ENCODE peak calls at places on chromosome 22, in ten cellular contexts. One of them, this sample, is unnamed.

GRCh38 chr22:36872866-36873498 is 12.2 kb downstream of the NCF4 start:
- DNase-seq in nephron progenitor cell: no peak
- DNase-seq in natural killer cell treated with Interleukin-12 subunit alpha and Interleukin-12 subunit beta and Interleukin-15 and Interleukin-18, amount 100 ng/mL, for 72 hours: no peak
- DNase-seq in H4: no peak
- DNase-seq in anterior cingulate cortex: no peak
- DNase-seq in activated T-helper 1 cell treated with Interleukin-2 at 50 U/mL for 16 hours: no peak
- DNase-seq in HTR-8/SVneo: no peak
- DNase-seq in tibial nerve: no peak
- DNase-seq in stimulated activated CD4-positive, alpha-beta T cell treated with anti-CD3 and anti-CD28 coated beads, Interleukin-12 subunit alpha, Interleukin-12 subunit beta, amount 100 ng/mL, for 48 hours: no peak
- DNase-seq in cardiac fibroblast: no peak
- DNase-seq in this sample: no peak

GRCh38 chr22:33867118-33867863 is 53.0 kb downstream of the LARGE1 start:
- DNase-seq in nephron progenitor cell: no peak
- DNase-seq in natural killer cell treated with Interleukin-12 subunit alpha and Interleukin-12 subunit beta and Interleukin-15 and Interleukin-18, amount 100 ng/mL, for 72 hours: no peak
- DNase-seq in H4: no peak
- DNase-seq in anterior cingulate cortex: no peak
- DNase-seq in activated T-helper 1 cell treated with Interleukin-2 at 50 U/mL for 16 hours: no peak
- DNase-seq in HTR-8/SVneo: no peak
- DNase-seq in tibial nerve: no peak
- DNase-seq in stimulated activated CD4-positive, alpha-beta T cell treated with anti-CD3 and anti-CD28 coated beads, Interleukin-12 subunit alpha, Interleukin-12 subunit beta, amount 100 ng/mL, for 48 hours: no peak
- DNase-seq in cardiac fibroblast: peak
- DNase-seq in this sample: no peak

GRCh38 chr22:42928969-42929837 is 72.1 kb upstream of the ARFGAP3 start:
- DNase-seq in nephron progenitor cell: no peak
- DNase-seq in natural killer cell treated with Interleukin-12 subunit alpha and Interleukin-12 subunit beta and Interleukin-15 and Interleukin-18, amount 100 ng/mL, for 72 hours: no peak
- DNase-seq in H4: no peak
- DNase-seq in anterior cingulate cortex: no peak
- DNase-seq in activated T-helper 1 cell treated with Interleukin-2 at 50 U/mL for 16 hours: no peak
- DNase-seq in HTR-8/SVneo: no peak
- DNase-seq in tibial nerve: peak
- DNase-seq in stimulated activated CD4-positive, alpha-beta T cell treated with anti-CD3 and anti-CD28 coated beads, Interleukin-12 subunit alpha, Interleukin-12 subunit beta, amount 100 ng/mL, for 48 hours: no peak
- DNase-seq in cardiac fibroblast: peak
- DNase-seq in this sample: no peak

GRCh38 chr22:31692186-31692886 is 30.3 kb upstream of the PISD start:
- DNase-seq in nephron progenitor cell: no peak
- DNase-seq in natural killer cell treated with Interleukin-12 subunit alpha and Interleukin-12 subunit beta and Interleukin-15 and Interleukin-18, amount 100 ng/mL, for 72 hours: peak
- DNase-seq in H4: no peak
- DNase-seq in anterior cingulate cortex: no peak
- DNase-seq in activated T-helper 1 cell treated with Interleukin-2 at 50 U/mL for 16 hours: no peak
- DNase-seq in HTR-8/SVneo: no peak
- DNase-seq in tibial nerve: no peak
- DNase-seq in stimulated activated CD4-positive, alpha-beta T cell treated with anti-CD3 and anti-CD28 coated beads, Interleukin-12 subunit alpha, Interleukin-12 subunit beta, amount 100 ng/mL, for 48 hours: no peak
- DNase-seq in cardiac fibroblast: peak
- DNase-seq in this sample: peak

GRCh38 chr22:38073150-38074130 is 10.5 kb downstream of the SLC16A8 start:
- DNase-seq in nephron progenitor cell: no peak
- DNase-seq in natural killer cell treated with Interleukin-12 subunit alpha and Interleukin-12 subunit beta and Interleukin-15 and Interleukin-18, amount 100 ng/mL, for 72 hours: no peak
- DNase-seq in H4: no peak
- DNase-seq in anterior cingulate cortex: no peak
- DNase-seq in activated T-helper 1 cell treated with Interleukin-2 at 50 U/mL for 16 hours: no peak
- DNase-seq in HTR-8/SVneo: no peak
- DNase-seq in tibial nerve: no peak
- DNase-seq in stimulated activated CD4-positive, alpha-beta T cell treated with anti-CD3 and anti-CD28 coated beads, Interleukin-12 subunit alpha, Interleukin-12 subunit beta, amount 100 ng/mL, for 48 hours: no peak
- DNase-seq in cardiac fibroblast: no peak
- DNase-seq in this sample: no peak

GRCh38 chr22:42813501-42813900 is 43.6 kb downstream of the ARFGAP3 start:
- DNase-seq in nephron progenitor cell: no peak
- DNase-seq in natural killer cell treated with Interleukin-12 subunit alpha and Interleukin-12 subunit beta and Interleukin-15 and Interleukin-18, amount 100 ng/mL, for 72 hours: no peak
- DNase-seq in H4: no peak
- DNase-seq in anterior cingulate cortex: no peak
- DNase-seq in activated T-helper 1 cell treated with Interleukin-2 at 50 U/mL for 16 hours: no peak
- DNase-seq in HTR-8/SVneo: no peak
- DNase-seq in tibial nerve: no peak
- DNase-seq in stimulated activated CD4-positive, alpha-beta T cell treated with anti-CD3 and anti-CD28 coated beads, Interleukin-12 subunit alpha, Interleukin-12 subunit beta, amount 100 ng/mL, for 48 hours: no peak
- DNase-seq in cardiac fibroblast: no peak
- DNase-seq in this sample: no peak

GRCh38 chr22:37045958-37046357 is 5.6 kb upstream of the KCTD17 start:
- DNase-seq in nephron progenitor cell: no peak
- DNase-seq in natural killer cell treated with Interleukin-12 subunit alpha and Interleukin-12 subunit beta and Interleukin-15 and Interleukin-18, amount 100 ng/mL, for 72 hours: no peak
- DNase-seq in H4: peak
- DNase-seq in anterior cingulate cortex: no peak
- DNase-seq in activated T-helper 1 cell treated with Interleukin-2 at 50 U/mL for 16 hours: no peak
- DNase-seq in HTR-8/SVneo: peak
- DNase-seq in tibial nerve: no peak
- DNase-seq in stimulated activated CD4-positive, alpha-beta T cell treated with anti-CD3 and anti-CD28 coated beads, Interleukin-12 subunit alpha, Interleukin-12 subunit beta, amount 100 ng/mL, for 48 hours: no peak
- DNase-seq in cardiac fibroblast: peak
- DNase-seq in this sample: no peak

GRCh38 chr22:46577361-46578249 is 40.2 kb upstream of the CELSR1 start:
- DNase-seq in nephron progenitor cell: no peak
- DNase-seq in natural killer cell treated with Interleukin-12 subunit alpha and Interleukin-12 subunit beta and Interleukin-15 and Interleukin-18, amount 100 ng/mL, for 72 hours: no peak
- DNase-seq in H4: no peak
- DNase-seq in anterior cingulate cortex: no peak
- DNase-seq in activated T-helper 1 cell treated with Interleukin-2 at 50 U/mL for 16 hours: no peak
- DNase-seq in HTR-8/SVneo: no peak
- DNase-seq in tibial nerve: no peak
- DNase-seq in stimulated activated CD4-positive, alpha-beta T cell treated with anti-CD3 and anti-CD28 coated beads, Interleukin-12 subunit alpha, Interleukin-12 subunit beta, amount 100 ng/mL, for 48 hours: no peak
- DNase-seq in cardiac fibroblast: no peak
- DNase-seq in this sample: no peak